ENCODE peak calls at places on chromosomes 5 and 9, in five cellular contexts. E is NCI-H1417; T is stimulated activated CD4-positive, alpha-beta T cell treated with anti-CD3 and anti-CD28 coated beads, Interleukin-12 subunit alpha, Interleukin-12 subunit beta, amount 100 ng/mL, for 4 hours; O is HL-60; I is epithelial cell of esophagus. K is an unnamed sample.

GRCh38 chr5:10863763-10864383 is 102.8 kb upstream of the DAP start:
- DNase-seq in E (peak; percentile 57), T (peak; percentile 44), O (peak; percentile 39), I (peak; percentile 47), K (peak; percentile 13)

GRCh38 chr5:67166460-67166871 is 30.1 kb downstream of the CD180 start:
- DNase-seq in E (no peak), T (peak; percentile 49), O (no peak), I (peak; percentile 30), K (no peak)

GRCh38 chr5:149489605-149490037 is 61.6 kb downstream of the CSNK1A1 start:
- DNase-seq in E (no peak), T (no peak), O (no peak), I (peak; percentile 49), K (no peak)

GRCh38 chr5:38576971-38577684 is 20.7 kb upstream of the LIFR start:
- DNase-seq in E (no peak), T (no peak), O (no peak), I (no peak), K (no peak)

GRCh38 chr9:131976157-131976740 is 103.4 kb downstream of the MED27 start:
- DNase-seq in E (peak; percentile 51), T (no peak), O (no peak), I (no peak), K (no peak)

GRCh38 chr5:113984928-113985327 is 376.9 kb upstream of the KCNN2 start:
- DNase-seq in E (no peak), T (no peak), O (no peak), I (no peak), K (no peak)

GRCh38 chr5:127875235-127876021 is 172.2 kb downstream of the CCDC192 start:
- DNase-seq in E (peak; percentile 88), T (no peak), O (no peak), I (peak; percentile 55), K (no peak)

GRCh38 chr5:68406344-68406743 is 190.8 kb downstream of the PIK3R1 start:
- DNase-seq in E (no peak), T (no peak), O (no peak), I (peak; percentile 43), K (no peak)

GRCh38 chr5:39219433-39219832 is at the start of gene FYB1:
- DNase-seq in E (no peak), T (no peak), O (peak; percentile 87), I (peak; percentile 80), K (no peak)

GRCh38 chr5:168123853-168124528 is 167.5 kb upstream of the WWC1 start:
- DNase-seq in E (no peak), T (no peak), O (no peak), I (no peak), K (no peak)

GRCh38 chr5:24606974-24607373 is 37.8 kb downstream of the CDH10 start:
- DNase-seq in E (peak; percentile 60), T (no peak), O (no peak), I (no peak), K (no peak)

GRCh38 chr9:129434187-129434586 is 186.7 kb downstream of the C9orf50 start:
- DNase-seq in E (no peak), T (no peak), O (no peak), I (no peak), K (no peak)

GRCh38 chr5:133696782-133697507 is 84.6 kb upstream of the FSTL4 start:
- DNase-seq in E (peak; percentile 5), T (no peak), O (no peak), I (no peak), K (no peak)

GRCh38 chr5:142644640-142645361 is 41.1 kb downstream of the FGF1 start:
- DNase-seq in E (no peak), T (no peak), O (no peak), I (peak; percentile 99), K (peak; percentile 99)

GRCh38 chr5:150647275-150648251 is 7.1 kb downstream of the SYNPO start:
- DNase-seq in E (no peak), T (no peak), O (no peak), I (no peak), K (no peak)

GRCh38 chr5:172114875-172115422 is 73.1 kb downstream of the STK10 start:
- DNase-seq in E (no peak), T (peak; percentile 65), O (peak; percentile 98), I (no peak), K (no peak)

GRCh38 chr5:88142801-88143692 is 125.6 kb downstream of the TMEM161B start:
- DNase-seq in E (no peak), T (no peak), O (no peak), I (no peak), K (no peak)

GRCh38 chr9:13943176-13943575 is 370.8 kb downstream of the NFIB start:
- DNase-seq in E (no peak), T (no peak), O (no peak), I (no peak), K (no peak)

GRCh38 chr5:117266237-117266725 is 691.7 kb upstream of the SEMA6A start:
- DNase-seq in E (no peak), T (no peak), O (no peak), I (peak; percentile 13), K (no peak)

GRCh38 chr5:71471193-71471592 is 15.7 kb downstream of the BDP1 start:
- DNase-seq in E (no peak), T (no peak), O (no peak), I (peak; percentile 80), K (peak; percentile 15)

GRCh38 chr9:122168356-122168755 is 8.6 kb downstream of the MORN5 start:
- DNase-seq in E (no peak), T (no peak), O (no peak), I (no peak), K (no peak)

GRCh38 chr9:117249799-117250198 is 165.1 kb downstream of the ASTN2 start:
- DNase-seq in E (no peak), T (no peak), O (no peak), I (no peak), K (no peak)

GRCh38 chr5:93117753-93118531 is 463.1 kb downstream of the NR2F1-AS1 start:
- DNase-seq in E (no peak), T (no peak), O (no peak), I (peak; percentile 41), K (no peak)

GRCh38 chr5:175800656-175801081 is 70.7 kb upstream of the CPLX2 start:
- DNase-seq in E (no peak), T (no peak), O (no peak), I (peak; percentile 36), K (no peak)

GRCh38 chr5:74722271-74722670 is 37.2 kb downstream of the HEXB start:
- DNase-seq in E (no peak), T (no peak), O (no peak), I (no peak), K (no peak)

GRCh38 chr5:178236126-178236525 is 3.5 kb upstream of the PHYKPL start:
- DNase-seq in E (no peak), T (no peak), O (no peak), I (no peak), K (no peak)

GRCh38 chr5:73797142-73797530 is 171.1 kb downstream of the ARHGEF28 start:
- DNase-seq in E (no peak), T (no peak), O (no peak), I (no peak), K (no peak)

GRCh38 chr5:135458921-135459331 is 6.8 kb upstream of the TIFAB start:
- DNase-seq in E (no peak), T (no peak), O (no peak), I (peak; percentile 45), K (no peak)

GRCh38 chr9:13189362-13189761 is 90.1 kb downstream of the MPDZ start:
- DNase-seq in E (no peak), T (no peak), O (no peak), I (no peak), K (no peak)

GRCh38 chr5:96734871-96735325 is 72.7 kb downstream of the CAST start:
- DNase-seq in E (no peak), T (no peak), O (no peak), I (peak; percentile 87), K (no peak)

GRCh38 chr5:4159681-4160080 is 564.0 kb downstream of the IRX1 start:
- DNase-seq in E (no peak), T (no peak), O (no peak), I (peak; percentile 30), K (no peak)

GRCh38 chr5:135887881-135888614 is 7.6 kb downstream of the IL9 start:
- DNase-seq in E (no peak), T (no peak), O (no peak), I (peak; percentile 50), K (peak; percentile 5)

GRCh38 chr5:61051267-61051666 is 106.3 kb downstream of the NDUFAF2 start:
- DNase-seq in E (no peak), T (no peak), O (no peak), I (peak; percentile 54), K (no peak)

GRCh38 chr5:157710887-157711286 is 20.3 kb upstream of the THG1L start:
- DNase-seq in E (no peak), T (no peak), O (no peak), I (peak; percentile 65), K (peak; percentile 61)

GRCh38 chr5:74243634-74244033 is 396.9 kb downstream of the ENC1 start:
- DNase-seq in E (peak; percentile 2), T (no peak), O (no peak), I (peak; percentile 54), K (no peak)

GRCh38 chr5:37831821-37832524 is 7.9 kb downstream of the GDNF start:
- DNase-seq in E (no peak), T (no peak), O (no peak), I (peak; percentile 51), K (no peak)

GRCh38 chr5:9572246-9572645 is 26.4 kb upstream of the SEMA5A start:
- DNase-seq in E (no peak), T (no peak), O (no peak), I (no peak), K (no peak)

GRCh38 chr5:66171349-66172344 is 27.5 kb downstream of the SREK1 start:
- DNase-seq in E (peak; percentile 40), T (peak; percentile 21), O (no peak), I (peak; percentile 57), K (peak; percentile 33)

GRCh38 chr5:170080217-170080616 is 25.5 kb upstream of the FOXI1 start:
- DNase-seq in E (no peak), T (no peak), O (no peak), I (no peak), K (no peak)